ENCODE peak calls at places on chromosome 10, in five cellular contexts. One of them, this sample, is unnamed.

GRCh38 chr10:21260793-21261149 is 264.7 kb downstream of the SKIDA1 start:
- DNase-seq in ACHN: no peak
- DNase-seq in neural crest cell: no peak
- DNase-seq in stimulated activated CD4-positive, alpha-beta T cell treated with anti-CD3 and anti-CD28 coated beads, Interleukin-4, amount 100 ng/mL, for 1 hour: no peak
- DNase-seq in stimulated activated CD8-positive, alpha-beta memory T cell treated with anti-CD3 and anti-CD28 coated beads, Interleukin-7, amount 100 ng/mL, for 24 hours: no peak
- DNase-seq in this sample: no peak

GRCh38 chr10:31759124-31759798 is 169.4 kb downstream of the ARHGAP12 start:
- DNase-seq in ACHN: peak
- DNase-seq in neural crest cell: peak
- DNase-seq in stimulated activated CD4-positive, alpha-beta T cell treated with anti-CD3 and anti-CD28 coated beads, Interleukin-4, amount 100 ng/mL, for 1 hour: peak
- DNase-seq in stimulated activated CD8-positive, alpha-beta memory T cell treated with anti-CD3 and anti-CD28 coated beads, Interleukin-7, amount 100 ng/mL, for 24 hours: peak
- DNase-seq in this sample: peak

GRCh38 chr10:97119058-97119832 is 66.5 kb downstream of the SLIT1 start:
- DNase-seq in ACHN: no peak
- DNase-seq in neural crest cell: no peak
- DNase-seq in stimulated activated CD4-positive, alpha-beta T cell treated with anti-CD3 and anti-CD28 coated beads, Interleukin-4, amount 100 ng/mL, for 1 hour: no peak
- DNase-seq in stimulated activated CD8-positive, alpha-beta memory T cell treated with anti-CD3 and anti-CD28 coated beads, Interleukin-7, amount 100 ng/mL, for 24 hours: no peak
- DNase-seq in this sample: no peak

GRCh38 chr10:51108404-51108803 is 34.1 kb downstream of the PRKG1 start:
- DNase-seq in ACHN: no peak
- DNase-seq in neural crest cell: no peak
- DNase-seq in stimulated activated CD4-positive, alpha-beta T cell treated with anti-CD3 and anti-CD28 coated beads, Interleukin-4, amount 100 ng/mL, for 1 hour: no peak
- DNase-seq in stimulated activated CD8-positive, alpha-beta memory T cell treated with anti-CD3 and anti-CD28 coated beads, Interleukin-7, amount 100 ng/mL, for 24 hours: no peak
- DNase-seq in this sample: no peak

GRCh38 chr10:61487506-61487905 is 34.3 kb upstream of the TMEM26 start:
- DNase-seq in ACHN: no peak
- DNase-seq in neural crest cell: no peak
- DNase-seq in stimulated activated CD4-positive, alpha-beta T cell treated with anti-CD3 and anti-CD28 coated beads, Interleukin-4, amount 100 ng/mL, for 1 hour: no peak
- DNase-seq in stimulated activated CD8-positive, alpha-beta memory T cell treated with anti-CD3 and anti-CD28 coated beads, Interleukin-7, amount 100 ng/mL, for 24 hours: no peak
- DNase-seq in this sample: peak

GRCh38 chr10:33631991-33632390 is 297.5 kb upstream of the NRP1 start:
- DNase-seq in ACHN: no peak
- DNase-seq in neural crest cell: no peak
- DNase-seq in stimulated activated CD4-positive, alpha-beta T cell treated with anti-CD3 and anti-CD28 coated beads, Interleukin-4, amount 100 ng/mL, for 1 hour: no peak
- DNase-seq in stimulated activated CD8-positive, alpha-beta memory T cell treated with anti-CD3 and anti-CD28 coated beads, Interleukin-7, amount 100 ng/mL, for 24 hours: no peak
- DNase-seq in this sample: no peak

GRCh38 chr10:2202401-2202800 is 465.1 kb upstream of the ADARB2 start:
- DNase-seq in ACHN: peak
- DNase-seq in neural crest cell: no peak
- DNase-seq in stimulated activated CD4-positive, alpha-beta T cell treated with anti-CD3 and anti-CD28 coated beads, Interleukin-4, amount 100 ng/mL, for 1 hour: no peak
- DNase-seq in stimulated activated CD8-positive, alpha-beta memory T cell treated with anti-CD3 and anti-CD28 coated beads, Interleukin-7, amount 100 ng/mL, for 24 hours: no peak
- DNase-seq in this sample: no peak

GRCh38 chr10:116838143-116838725 is 11.1 kb upstream of the ENO4 start:
- DNase-seq in ACHN: no peak
- DNase-seq in neural crest cell: no peak
- DNase-seq in stimulated activated CD4-positive, alpha-beta T cell treated with anti-CD3 and anti-CD28 coated beads, Interleukin-4, amount 100 ng/mL, for 1 hour: no peak
- DNase-seq in stimulated activated CD8-positive, alpha-beta memory T cell treated with anti-CD3 and anti-CD28 coated beads, Interleukin-7, amount 100 ng/mL, for 24 hours: no peak
- DNase-seq in this sample: no peak

GRCh38 chr10:27857616-27858015 is 112.0 kb upstream of the MKX start:
- DNase-seq in ACHN: no peak
- DNase-seq in neural crest cell: no peak
- DNase-seq in stimulated activated CD4-positive, alpha-beta T cell treated with anti-CD3 and anti-CD28 coated beads, Interleukin-4, amount 100 ng/mL, for 1 hour: no peak
- DNase-seq in stimulated activated CD8-positive, alpha-beta memory T cell treated with anti-CD3 and anti-CD28 coated beads, Interleukin-7, amount 100 ng/mL, for 24 hours: no peak
- DNase-seq in this sample: no peak

GRCh38 chr10:52895066-52895465 is 122.5 kb upstream of the MBL2 start:
- DNase-seq in ACHN: no peak
- DNase-seq in neural crest cell: no peak
- DNase-seq in stimulated activated CD4-positive, alpha-beta T cell treated with anti-CD3 and anti-CD28 coated beads, Interleukin-4, amount 100 ng/mL, for 1 hour: no peak
- DNase-seq in stimulated activated CD8-positive, alpha-beta memory T cell treated with anti-CD3 and anti-CD28 coated beads, Interleukin-7, amount 100 ng/mL, for 24 hours: no peak
- DNase-seq in this sample: no peak

GRCh38 chr10:100508691-100509150 is 10.9 kb downstream of the SEC31B start:
- DNase-seq in ACHN: peak
- DNase-seq in neural crest cell: peak
- DNase-seq in stimulated activated CD4-positive, alpha-beta T cell treated with anti-CD3 and anti-CD28 coated beads, Interleukin-4, amount 100 ng/mL, for 1 hour: no peak
- DNase-seq in stimulated activated CD8-positive, alpha-beta memory T cell treated with anti-CD3 and anti-CD28 coated beads, Interleukin-7, amount 100 ng/mL, for 24 hours: no peak
- DNase-seq in this sample: peak

GRCh38 chr10:69972951-69973350 is 79.7 kb upstream of the MACROH2A2 start:
- DNase-seq in ACHN: no peak
- DNase-seq in neural crest cell: no peak
- DNase-seq in stimulated activated CD4-positive, alpha-beta T cell treated with anti-CD3 and anti-CD28 coated beads, Interleukin-4, amount 100 ng/mL, for 1 hour: no peak
- DNase-seq in stimulated activated CD8-positive, alpha-beta memory T cell treated with anti-CD3 and anti-CD28 coated beads, Interleukin-7, amount 100 ng/mL, for 24 hours: no peak
- DNase-seq in this sample: no peak

GRCh38 chr10:8418631-8419030 is 364.1 kb downstream of the GATA3 start:
- DNase-seq in ACHN: no peak
- DNase-seq in neural crest cell: no peak
- DNase-seq in stimulated activated CD4-positive, alpha-beta T cell treated with anti-CD3 and anti-CD28 coated beads, Interleukin-4, amount 100 ng/mL, for 1 hour: no peak
- DNase-seq in stimulated activated CD8-positive, alpha-beta memory T cell treated with anti-CD3 and anti-CD28 coated beads, Interleukin-7, amount 100 ng/mL, for 24 hours: no peak
- DNase-seq in this sample: no peak

GRCh38 chr10:71713135-71714040 is 6.2 kb downstream of the C10orf105 start:
- DNase-seq in ACHN: no peak
- DNase-seq in neural crest cell: no peak
- DNase-seq in stimulated activated CD4-positive, alpha-beta T cell treated with anti-CD3 and anti-CD28 coated beads, Interleukin-4, amount 100 ng/mL, for 1 hour: peak
- DNase-seq in stimulated activated CD8-positive, alpha-beta memory T cell treated with anti-CD3 and anti-CD28 coated beads, Interleukin-7, amount 100 ng/mL, for 24 hours: no peak
- DNase-seq in this sample: peak

GRCh38 chr10:115744089-115744488 is 528.9 kb downstream of the GFRA1 start:
- DNase-seq in ACHN: no peak
- DNase-seq in neural crest cell: no peak
- DNase-seq in stimulated activated CD4-positive, alpha-beta T cell treated with anti-CD3 and anti-CD28 coated beads, Interleukin-4, amount 100 ng/mL, for 1 hour: no peak
- DNase-seq in stimulated activated CD8-positive, alpha-beta memory T cell treated with anti-CD3 and anti-CD28 coated beads, Interleukin-7, amount 100 ng/mL, for 24 hours: no peak
- DNase-seq in this sample: no peak

GRCh38 chr10:78952686-78953085 is 116.1 kb upstream of the ZMIZ1 start:
- DNase-seq in ACHN: no peak
- DNase-seq in neural crest cell: no peak
- DNase-seq in stimulated activated CD4-positive, alpha-beta T cell treated with anti-CD3 and anti-CD28 coated beads, Interleukin-4, amount 100 ng/mL, for 1 hour: no peak
- DNase-seq in stimulated activated CD8-positive, alpha-beta memory T cell treated with anti-CD3 and anti-CD28 coated beads, Interleukin-7, amount 100 ng/mL, for 24 hours: no peak
- DNase-seq in this sample: no peak

GRCh38 chr10:11209810-11210141 is 192.1 kb downstream of the CELF2 start:
- DNase-seq in ACHN: no peak
- DNase-seq in neural crest cell: no peak
- DNase-seq in stimulated activated CD4-positive, alpha-beta T cell treated with anti-CD3 and anti-CD28 coated beads, Interleukin-4, amount 100 ng/mL, for 1 hour: no peak
- DNase-seq in stimulated activated CD8-positive, alpha-beta memory T cell treated with anti-CD3 and anti-CD28 coated beads, Interleukin-7, amount 100 ng/mL, for 24 hours: no peak
- DNase-seq in this sample: peak

This sample was measured in endothelial cell of umbilical vein.